ENCODE peak calls at places on chromosomes 2 and 18, in six cellular contexts. A is neuronal stem cell, K is IMR-90, Z is H1, I is mesenchymal stem cell, F is trophoblast cell. V is an unnamed sample.

GRCh38 chr2:100744184-100744583 is 75.8 kb upstream of the NPAS2 start:
- DNase-seq in A (no peak), K (no peak), Z (no peak), I (no peak), F (no peak), V (no peak)

GRCh38 chr2:69013123-69013836 is at the start of gene ANTXR1:
- DNase-seq in A (peak; percentile 70), K (peak; percentile 78), Z (no peak), I (peak; percentile 85), F (no peak), V (peak; percentile 72)

GRCh38 chr2:240919161-240919781 is 13.1 kb downstream of the CROCC2 start:
- DNase-seq in A (no peak), K (no peak), Z (no peak), I (no peak), F (no peak), V (no peak)

GRCh38 chr18:5542393-5543035 is 1.3 kb downstream of the EPB41L3 start:
- DNase-seq in A (no peak), K (peak; percentile 26), Z (no peak), I (no peak), F (no peak), V (peak; percentile 47)

GRCh38 chr2:48107326-48107925 is 201.1 kb upstream of the FBXO11 start:
- DNase-seq in A (no peak), K (peak; percentile 77), Z (no peak), I (peak; percentile 92), F (peak; percentile 88), V (peak; percentile 37)

GRCh38 chr2:146228659-146229058 is 1616.2 kb upstream of the ACVR2A start:
- DNase-seq in A (no peak), K (no peak), Z (no peak), I (peak; percentile 6), F (no peak), V (no peak)

GRCh38 chr2:158969717-158970521 is 1.5 kb downstream of the TANC1 start:
- DNase-seq in A (peak; percentile 21), K (peak; percentile 21), Z (no peak), I (peak; percentile 53), F (peak; percentile 39), V (peak; percentile 53)

GRCh38 chr18:32373995-32374394 is 96.7 kb downstream of the GAREM1 start:
- DNase-seq in A (no peak), K (peak; percentile 52), Z (no peak), I (peak; percentile 76), F (peak; percentile 79), V (no peak)

GRCh38 chr2:174623690-174624089 is 26.1 kb upstream of the WIPF1 start:
- DNase-seq in A (no peak), K (no peak), Z (no peak), I (no peak), F (no peak), V (no peak)

GRCh38 chr2:240962371-240963064 is 35.9 kb upstream of the SNED1 start:
- DNase-seq in A (peak; percentile 32), K (no peak), Z (no peak), I (peak; percentile 62), F (no peak), V (peak; percentile 31)

GRCh38 chr2:231360401-231360800 is 35.1 kb upstream of the B3GNT7 start:
- DNase-seq in A (no peak), K (no peak), Z (no peak), I (no peak), F (no peak), V (peak; percentile 68)

GRCh38 chr2:74917702-74918619 is 40.5 kb upstream of the POLE4 start:
- DNase-seq in A (no peak), K (peak; percentile 96), Z (no peak), I (peak; percentile 87), F (peak; percentile 84), V (no peak)

DNA sequence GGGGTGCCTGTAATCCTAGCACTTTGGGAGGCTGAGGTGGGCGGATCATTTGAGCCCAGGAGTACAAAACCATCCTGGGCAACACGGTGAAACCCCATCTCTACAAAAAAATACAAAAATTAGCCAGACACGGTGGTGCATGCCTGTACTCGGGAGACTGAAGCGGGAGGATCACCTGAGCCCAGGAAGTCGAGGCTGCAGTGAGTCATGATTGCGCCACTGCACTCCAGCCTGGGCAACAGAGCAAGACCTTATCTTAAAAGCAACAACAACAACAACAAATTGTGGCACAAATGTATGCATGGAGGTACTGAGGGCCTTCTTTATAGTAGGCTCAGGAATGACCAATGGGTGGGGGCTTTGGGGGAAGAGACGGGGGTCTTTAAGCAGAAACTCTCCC is 38.5 kb downstream of the HPCAL1 start:
- DNase-seq in A (no peak), K (no peak), Z (no peak), I (no peak), F (peak; percentile 86), V (no peak)
- H4K8ac ChIP-seq in A (no peak overlapping the region), K (no peak overlapping the region), Z (no peak overlapping the region), I (no peak overlapping the region), F (no peak overlapping the region), V (no peak overlapping the region)

GRCh38 chr2:71951718-71952404 is 195.8 kb downstream of the CYP26B1 start:
- DNase-seq in A (no peak), K (no peak), Z (no peak), I (no peak), F (no peak), V (no peak)

GRCh38 chr2:71949537-71949798 is 198.2 kb downstream of the CYP26B1 start:
- DNase-seq in A (no peak), K (no peak), Z (no peak), I (no peak), F (no peak), V (no peak)

GRCh38 chr2:71948781-71949536 is 198.7 kb downstream of the CYP26B1 start:
- DNase-seq in A (no peak), K (peak; percentile 6), Z (no peak), I (no peak), F (no peak), V (no peak)

GRCh38 chr2:71951067-71951436 is 196.6 kb downstream of the CYP26B1 start:
- DNase-seq in A (no peak), K (no peak), Z (no peak), I (no peak), F (no peak), V (no peak)

DNA sequence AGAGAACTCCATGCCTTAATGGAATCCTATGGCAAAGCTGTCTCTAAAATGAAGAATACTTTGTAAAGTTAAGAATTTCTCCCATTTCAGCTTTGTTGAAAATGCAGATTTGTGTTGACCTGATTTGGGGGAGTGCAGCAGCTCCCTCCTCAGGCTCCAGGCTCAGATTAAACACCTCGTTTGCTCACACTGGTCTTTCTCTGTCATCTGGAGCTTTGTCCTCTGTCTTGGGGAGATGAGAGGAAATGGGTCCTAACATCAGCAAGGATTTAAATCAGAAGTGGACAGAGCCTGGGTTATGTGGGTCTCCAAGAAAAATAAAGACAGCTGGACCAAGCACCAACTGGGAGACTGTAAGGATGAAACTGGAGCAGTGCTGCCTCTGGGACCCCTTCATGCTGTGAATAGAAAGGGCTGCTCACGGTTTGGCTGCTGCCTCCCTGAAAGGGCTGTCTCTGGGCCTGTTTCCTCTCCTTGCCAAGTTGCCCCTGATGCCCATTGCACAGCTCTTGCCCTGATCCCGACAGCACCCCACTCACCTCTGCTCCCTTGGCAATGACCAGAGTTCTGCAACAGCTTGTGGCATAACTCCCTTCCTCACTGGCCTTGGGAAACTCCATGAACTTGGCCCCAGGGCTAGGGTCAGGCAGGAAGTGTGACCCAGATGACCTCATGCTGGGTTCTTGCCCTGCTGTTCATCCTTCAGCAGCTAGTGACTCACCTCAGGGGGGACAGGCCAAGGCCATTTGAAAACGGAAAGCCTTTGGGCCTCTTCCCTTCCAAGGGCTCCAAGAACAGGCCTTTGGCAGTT is 197.2 kb downstream of the CYP26B1 start:
- DNase-seq in A (no peak), K (no peak), Z (no peak), I (peak; percentile 38), F (peak; percentile 56), V (peak; percentile 36)
- H2AFZ ChIP-seq in A (no peak overlapping the region), K (no peak overlapping the region), Z (no peak overlapping the region), I (no peak overlapping the region), F (no peak overlapping the region), V (no peak overlapping the region)

GRCh38 chr2:131492418-131493198 is 411 bp upstream of the MZT2A start:
- DNase-seq in A (peak; percentile 92), K (peak; percentile 90), Z (peak; percentile 90), I (peak; percentile 92), F (peak; percentile 96), V (peak; percentile 92)
- H4K8ac ChIP-seq in A (peak overlapping the region; percentile 92), K (peak overlapping the region; percentile 96), Z (peak overlapping the region; percentile 99), I (peak overlapping the region; percentile 98), F (peak overlapping the region; percentile 100), V (no peak overlapping the region)

GRCh38 chr2:217218269-217219140 is 358.6 kb upstream of the TNP1 start:
- DNase-seq in A (no peak), K (peak; percentile 87), Z (no peak), I (peak; percentile 88), F (no peak), V (no peak)

GRCh38 chr2:217219141-217219505 is 359.3 kb upstream of the TNP1 start:
- DNase-seq in A (no peak), K (peak; percentile 28), Z (no peak), I (no peak), F (no peak), V (no peak)

GRCh38 chr2:217216316-217216715 is 356.5 kb upstream of the TNP1 start:
- DNase-seq in A (no peak), K (no peak), Z (no peak), I (peak; percentile 58), F (no peak), V (no peak)

GRCh38 chr2:217216982-217217381 is 357.1 kb upstream of the TNP1 start:
- DNase-seq in A (no peak), K (no peak), Z (no peak), I (peak; percentile 38), F (no peak), V (no peak)

DNA sequence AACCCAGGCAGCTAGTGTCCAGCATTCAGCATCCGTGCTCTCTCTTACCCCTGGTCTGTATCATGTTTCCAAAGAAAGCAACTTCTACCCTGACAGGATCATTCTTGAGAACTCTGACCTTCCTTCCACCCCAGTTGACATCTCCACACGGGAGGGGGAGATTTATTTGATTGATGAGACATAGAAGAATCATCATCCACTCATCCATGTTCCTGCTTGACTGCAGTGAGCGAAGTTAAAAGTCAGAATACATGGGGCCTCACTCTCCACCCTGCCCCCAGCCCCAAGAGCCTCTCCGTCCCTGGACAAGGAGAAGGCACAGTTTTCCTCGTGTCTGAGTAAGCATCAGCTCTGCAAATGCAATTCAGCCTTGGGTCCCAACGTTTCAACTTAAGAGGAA is 356.0 kb upstream of the TNP1 start:
- DNase-seq in A (no peak), K (no peak), Z (no peak), I (peak; percentile 65), F (no peak), V (no peak)
- H2AFZ ChIP-seq in A (no peak overlapping the region), K (peak overlapping the region; percentile 64), Z (no peak overlapping the region), I (no peak overlapping the region), F (no peak overlapping the region), V (no peak overlapping the region)

GRCh38 chr2:96868555-96869280 is 1.2 kb downstream of the SEMA4C start:
- DNase-seq in A (peak; percentile 80), K (peak; percentile 91), Z (peak; percentile 43), I (peak; percentile 95), F (no peak), V (peak; percentile 83)
- H4K8ac ChIP-seq in A (peak overlapping the region; percentile 77), K (peak overlapping the region; percentile 84), Z (peak overlapping the region; percentile 97), I (peak overlapping the region; percentile 99), F (peak overlapping the region; percentile 91), V (no peak overlapping the region)

GRCh38 chr2:62307469-62308389 is 111.8 kb downstream of the B3GNT2 start:
- DNase-seq in A (no peak), K (no peak), Z (no peak), I (no peak), F (no peak), V (no peak)
- H2AFZ ChIP-seq in A (no peak overlapping the region), K (no peak overlapping the region), Z (no peak overlapping the region), I (no peak overlapping the region), F (peak overlapping the region; percentile 30), V (no peak overlapping the region)